ENCODE peak calls at places on chromosomes 5 and 9, in nine cellular contexts. G, S, D, N, H, L, F, M and U are unnamed samples.

GRCh38 chr5:27414099-27414498 is 375.7 kb upstream of the CDH9 start:
- DNase-seq in G (no peak), S (no peak), D (no peak), N (no peak), H (no peak), L (no peak), F (no peak), M (no peak), U (no peak)

GRCh38 chr5:36744041-36744677 is 132.4 kb upstream of the NIPBL start:
- DNase-seq in G (no peak), S (no peak), D (peak; percentile 4), N (no peak), H (no peak), L (no peak), F (peak; percentile 14), M (no peak), U (no peak)

GRCh38 chr9:12784461-12785250 is 9.8 kb downstream of the LURAP1L start:
- DNase-seq in G (no peak), S (peak; percentile 48), D (peak; percentile 96), N (no peak), H (no peak), L (no peak), F (peak; percentile 63), M (no peak), U (no peak)

GRCh38 chr5:132099073-132099748 is 25.6 kb downstream of the CSF2 start:
- DNase-seq in G (no peak), S (no peak), D (no peak), N (no peak), H (no peak), L (no peak), F (no peak), M (peak; percentile 82), U (no peak)

GRCh38 chr5:83900307-83900706 is 179.7 kb upstream of the HAPLN1 start:
- DNase-seq in G (no peak), S (no peak), D (no peak), N (no peak), H (no peak), L (no peak), F (no peak), M (no peak), U (no peak)

GRCh38 chr5:125478599-125478998 is 732.2 kb upstream of the ZNF608 start:
- DNase-seq in G (no peak), S (no peak), D (no peak), N (peak; percentile 26), H (no peak), L (no peak), F (no peak), M (no peak), U (no peak)

GRCh38 chr9:106800691-106801090 is 62.3 kb upstream of the ZNF462 start:
- DNase-seq in G (no peak), S (no peak), D (peak; percentile 54), N (no peak), H (no peak), L (no peak), F (no peak), M (no peak), U (no peak)

GRCh38 chr5:56941981-56942380 is 9.9 kb downstream of the MIER3 start:
- DNase-seq in G (no peak), S (no peak), D (no peak), N (no peak), H (no peak), L (no peak), F (no peak), M (no peak), U (no peak)

GRCh38 chr5:37722236-37723146 is 117.3 kb downstream of the GDNF start:
- DNase-seq in G (peak; percentile 19), S (peak; percentile 40), D (peak; percentile 90), N (no peak), H (no peak), L (no peak), F (no peak), M (peak; percentile 37), U (no peak)

GRCh38 chr9:37921546-37922300 is 17.8 kb upstream of the SLC25A51 start:
- DNase-seq in G (no peak), S (no peak), D (no peak), N (no peak), H (no peak), L (no peak), F (no peak), M (no peak), U (no peak)

GRCh38 chr5:31213676-31214638 is 20.5 kb downstream of the CDH6 start:
- DNase-seq in G (no peak), S (no peak), D (no peak), N (no peak), H (no peak), L (no peak), F (no peak), M (no peak), U (no peak)

GRCh38 chr9:133970581-133970900 is 21.6 kb downstream of the VAV2 start:
- DNase-seq in G (no peak), S (no peak), D (no peak), N (peak; percentile 18), H (no peak), L (no peak), F (no peak), M (no peak), U (no peak)

GRCh38 chr9:134175808-134176598 is 11.6 kb upstream of the RNU6ATAC start:
- DNase-seq in G (no peak), S (peak; percentile 14), D (no peak), N (peak; percentile 21), H (peak; percentile 73), L (no peak), F (no peak), M (no peak), U (no peak)

GRCh38 chr5:14400085-14400484 is 181.5 kb upstream of the OTULINL start:
- DNase-seq in G (no peak), S (peak; percentile 49), D (peak; percentile 72), N (no peak), H (no peak), L (no peak), F (no peak), M (no peak), U (no peak)

GRCh38 chr9:119009253-119009652 is 360.0 kb downstream of the BRINP1 start:
- DNase-seq in G (no peak), S (no peak), D (no peak), N (no peak), H (no peak), L (no peak), F (no peak), M (no peak), U (no peak)

GRCh38 chr9:5671711-5672353 is 42.9 kb downstream of the RIC1 start:
- DNase-seq in G (no peak), S (no peak), D (no peak), N (no peak), H (no peak), L (no peak), F (peak; percentile 23), M (peak; percentile 7), U (no peak)

GRCh38 chr5:910769-911160 is 18.1 kb downstream of the TRIP13 start:
- DNase-seq in G (no peak), S (no peak), D (no peak), N (no peak), H (no peak), L (no peak), F (no peak), M (no peak), U (no peak)

GRCh38 chr5:122776143-122776542 is 1.3 kb downstream of the SNX2 start:
- DNase-seq in G (no peak), S (no peak), D (no peak), N (no peak), H (no peak), L (no peak), F (no peak), M (no peak), U (no peak)

GRCh38 chr5:21802869-21803490 is 1050.2 kb downstream of the CDH12 start:
- DNase-seq in G (peak; percentile 2), S (peak; percentile 19), D (no peak), N (no peak), H (no peak), L (no peak), F (no peak), M (no peak), U (no peak)

GRCh38 chr9:88418715-88419540 is 30.7 kb downstream of the SPIN1 start:
- DNase-seq in G (no peak), S (peak; percentile 8), D (peak; percentile 45), N (no peak), H (no peak), L (no peak), F (no peak), M (peak; percentile 24), U (no peak)

GRCh38 chr5:178250263-178250662 is 17.7 kb upstream of the PHYKPL start:
- DNase-seq in G (no peak), S (no peak), D (no peak), N (no peak), H (no peak), L (no peak), F (no peak), M (no peak), U (no peak)